ENCODE peak calls at places on chromosomes 4 and X, in six cellular contexts. E is A549, R is GM12878, O is spleen, L is transverse colon, J is ascending aorta. C is an unnamed sample. For H3K4me1, the result is how much of the 10 kb centered on the place peaks cover.

GRCh38 chrX:17527135-17527701 is 152.2 kb downstream of the NHS start:
- DNase-seq in E (no peak), R (no peak), O (no peak), L (no peak), J (peak), C (peak)

GRCh38 chr4:155025762-155026457 is 182.5 kb upstream of the NPY2R start:
- DNase-seq in E (peak), R (no peak), O (no peak), L (peak), J (no peak), C (no peak)

GRCh38 chr4:25031077-25031606 is 396 bp upstream of the LGI2 start:
- DNase-seq in E (no peak), R (no peak), O (no peak), L (peak), J (no peak), C (no peak)

GRCh38 chr4:91220315-91220714 is 1083.5 kb upstream of the GRID2 start:
- DNase-seq in E (no peak), R (no peak), O (no peak), L (no peak), J (no peak), C (no peak)

GRCh38 chr4:151991001-151991883 is 230.4 kb upstream of the GATB start:
- DNase-seq in E (no peak), R (no peak), O (no peak), L (no peak), J (no peak), C (no peak)

GRCh38 chrX:105315301-105315700 is 94.8 kb upstream of the TEX13A start:
- DNase-seq in E (no peak), R (no peak), O (no peak), L (no peak), J (no peak), C (no peak)

GRCh38 chr4:172514011-172514410 is 654.6 kb upstream of the GALNT7 start:
- DNase-seq in E (no peak), R (no peak), O (no peak), L (peak), J (no peak), C (no peak)

GRCh38 chrX:49106930-49107329 is 16.6 kb downstream of the GPKOW start:
- DNase-seq in E (peak), R (no peak), O (no peak), L (no peak), J (no peak), C (no peak)

GRCh38 chrX:38108364-38108763 is 102.0 kb downstream of the SYTL5 start:
- DNase-seq in E (no peak), R (no peak), O (no peak), L (no peak), J (no peak), C (no peak)
- H3K4me3 ChIP-seq in E (no peak), R (no peak), O (no peak), L (no peak), J (no peak), C (no peak)

GRCh38 chrX:108246304-108246954 is 154.9 kb downstream of the ATG4A start:
- DNase-seq in E (no peak), R (no peak), O (no peak), L (no peak), J (no peak), C (no peak)

GRCh38 chrX:108250654-108251579 is 159.3 kb downstream of the ATG4A start:
- DNase-seq in E (no peak), R (no peak), O (no peak), L (no peak), J (no peak), C (no peak)

DNA sequence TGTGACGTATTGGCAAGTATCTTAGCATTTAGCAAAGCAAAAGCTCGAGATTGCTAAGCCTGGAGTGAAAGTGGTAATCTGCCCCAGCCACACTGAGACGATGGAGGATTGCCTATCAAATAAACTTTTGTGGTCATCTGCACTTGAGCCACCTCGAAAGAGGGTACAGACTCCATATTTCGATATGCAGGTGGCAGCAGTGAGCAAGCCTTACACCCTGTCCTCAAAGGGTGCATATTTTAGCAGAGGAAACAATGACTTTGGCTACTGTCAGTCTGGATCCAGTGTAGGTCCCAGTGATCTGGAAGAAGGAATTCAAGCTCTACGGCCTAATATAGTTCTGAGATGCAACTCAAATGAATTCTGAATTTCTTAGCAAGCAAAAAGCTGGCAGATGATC is 153.9 kb downstream of the ATG4A start:
- DNase-seq in E (peak), R (no peak), O (no peak), L (no peak), J (no peak), C (no peak)
- H3K4me1 ChIP-seq in E (under half), R (under half), O (under half), L (under half), J (under half), C (under half)

GRCh38 chr4:56799824-56800756 is 21.4 kb downstream of the SPINK2 start:
- DNase-seq in E (peak), R (peak), O (peak), L (peak), J (peak), C (peak)

GRCh38 chr4:56803473-56803872 is 18.0 kb downstream of the SPINK2 start:
- DNase-seq in E (no peak), R (peak), O (no peak), L (no peak), J (no peak), C (no peak)

GRCh38 chr4:56804551-56804950 is 16.9 kb downstream of the SPINK2 start:
- DNase-seq in E (no peak), R (peak), O (no peak), L (no peak), J (no peak), C (no peak)

GRCh38 chr4:56799291-56799823 is 22.1 kb downstream of the SPINK2 start:
- DNase-seq in E (no peak), R (no peak), O (no peak), L (no peak), J (no peak), C (no peak)
- H3K4me3 ChIP-seq in E (peak), R (peak), O (peak), L (peak), J (peak), C (peak)

DNA sequence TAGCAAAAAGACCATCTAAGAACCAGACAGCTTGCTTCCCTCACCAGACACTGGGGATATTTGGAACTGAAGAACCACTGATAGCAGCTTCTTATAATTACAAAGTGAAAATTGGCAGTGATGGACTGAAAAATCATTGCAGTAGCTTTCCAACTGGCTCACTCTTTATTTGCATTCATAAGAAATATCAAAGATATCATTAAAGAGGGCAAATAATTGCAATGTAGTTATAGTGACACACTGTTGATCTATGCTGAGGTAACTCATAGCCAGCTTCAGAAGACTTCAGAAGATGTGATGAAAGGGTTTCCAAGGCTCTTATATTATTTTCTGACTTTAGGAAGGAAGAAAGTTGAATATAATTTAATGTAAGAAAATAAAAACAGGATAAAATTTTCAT is 5.8 kb downstream of the RASSF6 start:
- DNase-seq in E (no peak), R (no peak), O (no peak), L (no peak), J (no peak), C (no peak)
- H3K4me1 ChIP-seq in E (half or more), R (under half), O (under half), L (under half), J (under half), C (under half)

GRCh38 chr4:40514409-40515025 is 115.1 kb downstream of the RBM47 start:
- DNase-seq in E (peak), R (no peak), O (no peak), L (peak), J (no peak), C (no peak)
- H3K4me3 ChIP-seq in E (peak), R (peak), O (no peak), L (peak), J (no peak), C (peak)

DNA sequence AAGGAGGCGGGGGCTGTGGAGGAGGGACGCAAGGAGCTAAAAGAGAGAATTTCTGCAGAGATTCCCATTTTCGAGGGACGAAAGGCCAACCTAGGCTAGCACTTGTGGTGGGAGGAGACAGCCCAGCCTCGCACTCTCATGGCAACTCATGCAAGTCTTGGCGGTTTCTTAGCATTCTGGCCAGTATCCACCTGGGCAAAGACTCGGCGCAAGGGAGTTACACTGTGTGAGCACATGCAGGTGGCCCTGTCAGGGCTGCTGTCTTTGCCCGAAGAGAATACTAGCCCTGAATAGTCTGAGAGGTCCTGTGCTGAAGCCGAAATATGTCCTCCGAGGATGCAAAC is 15.5 kb downstream of the MCF2 start:
- DNase-seq in E (no peak), R (no peak), O (no peak), L (no peak), J (no peak), C (no peak)
- H3K4me1 ChIP-seq in E (under half), R (under half), O (under half), L (under half), J (under half), C (under half)

GRCh38 chrX:154460326-154460725 is 2.2 kb downstream of the PLXNA3 start:
- DNase-seq in E (no peak), R (no peak), O (no peak), L (no peak), J (no peak), C (no peak)
- H3K4me3 ChIP-seq in E (no peak), R (no peak), O (no peak), L (no peak), J (peak), C (no peak)

C was measured in left lung.